ENCODE peak calls at places on chromosomes 6 and 20, in four cellular contexts. N, Z, H and P are unnamed samples.

GRCh38 chr6:35359744-35360348 is 17.5 kb downstream of the PPARD start:
- DNase-seq in N (no peak), Z (peak; percentile 81), H (no peak), P (peak; percentile 67)

GRCh38 chr6:156131221-156131903 is 645.8 kb upstream of the ARID1B start:
- DNase-seq in N (no peak), Z (no peak), H (peak; percentile 13), P (no peak)

GRCh38 chr20:7728373-7728772 is 211.9 kb downstream of the HAO1 start:
- DNase-seq in N (no peak), Z (no peak), H (no peak), P (peak; percentile 80)

GRCh38 chr6:125939796-125940195 is 16.8 kb upstream of the HINT3 start:
- DNase-seq in N (no peak), Z (no peak), H (no peak), P (no peak)

GRCh38 chr6:151093706-151094105 is 146.1 kb upstream of the AKAP12 start:
- DNase-seq in N (no peak), Z (no peak), H (no peak), P (no peak)

GRCh38 chr6:13872681-13873080 is 52.1 kb upstream of the RNF182 start:
- DNase-seq in N (no peak), Z (no peak), H (no peak), P (no peak)

GRCh38 chr6:35234901-35235300 is 21.1 kb downstream of the SCUBE3 start:
- DNase-seq in N (no peak), Z (no peak), H (no peak), P (no peak)

GRCh38 chr20:41889125-41889870 is 271.1 kb upstream of the CHD6 start:
- DNase-seq in N (no peak), Z (peak; percentile 1), H (no peak), P (peak; percentile 2)

GRCh38 chr6:14524319-14524718 is 406.7 kb downstream of the CD83 start:
- DNase-seq in N (no peak), Z (no peak), H (no peak), P (no peak)

GRCh38 chr6:134821914-134822862 is 127.7 kb downstream of the ALDH8A1 start:
- DNase-seq in N (no peak), Z (no peak), H (no peak), P (no peak)

GRCh38 chr6:14305131-14305530 is 187.6 kb downstream of the CD83 start:
- DNase-seq in N (no peak), Z (no peak), H (no peak), P (peak; percentile 97)

GRCh38 chr6:11142296-11143027 is 30.9 kb upstream of the ERVFRD-1 start:
- DNase-seq in N (no peak), Z (no peak), H (no peak), P (peak; percentile 4)

GRCh38 chr6:150078788-150079187 is 9.9 kb upstream of the ULBP3 start:
- DNase-seq in N (no peak), Z (no peak), H (no peak), P (peak; percentile 83)

GRCh38 chr20:3654326-3655031 is 8.7 kb downstream of the GFRA4 start:
- DNase-seq in N (no peak), Z (no peak), H (no peak), P (no peak)

GRCh38 chr6:130885392-130886192 is 58.4 kb downstream of the SMLR1 start:
- DNase-seq in N (peak; percentile 62), Z (peak; percentile 67), H (peak; percentile 51), P (peak; percentile 82)

GRCh38 chr6:163962627-163963117 is 548.2 kb downstream of the QKI start:
- DNase-seq in N (no peak), Z (no peak), H (no peak), P (no peak)

GRCh38 chr6:34537922-34538550 is 18.1 kb downstream of the SPDEF start:
- DNase-seq in N (no peak), Z (no peak), H (no peak), P (no peak)

GRCh38 chr20:2084703-2085102 is 16.9 kb upstream of the STK35 start:
- DNase-seq in N (no peak), Z (no peak), H (no peak), P (peak; percentile 58)

GRCh38 chr6:134123666-134124208 is 71.3 kb upstream of the SLC2A12 start:
- DNase-seq in N (peak; percentile 11), Z (no peak), H (no peak), P (peak; percentile 89)

GRCh38 chr6:2485116-2485515 is 239.7 kb upstream of the GMDS start:
- DNase-seq in N (no peak), Z (no peak), H (no peak), P (no peak)

GRCh38 chr20:62719250-62719945 is 10.8 kb downstream of the NTSR1 start:
- DNase-seq in N (no peak), Z (no peak), H (no peak), P (no peak)

GRCh38 chr6:1515280-1515679 is 94.4 kb upstream of the FOXC1 start:
- DNase-seq in N (no peak), Z (no peak), H (no peak), P (no peak)

GRCh38 chr20:35517125-35517524 is 12.3 kb downstream of the C20orf173 start:
- DNase-seq in N (no peak), Z (no peak), H (no peak), P (no peak)

GRCh38 chr6:35368038-35368887 is 25.9 kb downstream of the PPARD start:
- DNase-seq in N (no peak), Z (no peak), H (peak; percentile 50), P (peak; percentile 64)

GRCh38 chr20:56925696-56926101 is 296.6 kb downstream of the TFAP2C start:
- DNase-seq in N (no peak), Z (no peak), H (no peak), P (no peak)

GRCh38 chr6:158157064-158157764 is 10.8 kb downstream of the SERAC1 start:
- DNase-seq in N (no peak), Z (no peak), H (no peak), P (no peak)

GRCh38 chr6:10875026-10875425 is 6.8 kb downstream of the GCM2 start:
- DNase-seq in N (no peak), Z (no peak), H (no peak), P (no peak)

GRCh38 chr6:107246249-107246971 is 131.1 kb upstream of the BEND3 start:
- DNase-seq in N (no peak), Z (no peak), H (no peak), P (no peak)

GRCh38 chr6:71404145-71404966 is 115.7 kb downstream of the OGFRL1 start:
- DNase-seq in N (no peak), Z (no peak), H (no peak), P (peak; percentile 76)

GRCh38 chr20:4152696-4153235 is 137.4 kb upstream of the RNF24 start:
- DNase-seq in N (no peak), Z (no peak), H (no peak), P (no peak)

GRCh38 chr6:2611092-2611491 is 139.6 kb downstream of the MYLK4 start:
- DNase-seq in N (no peak), Z (no peak), H (no peak), P (peak; percentile 55)

GRCh38 chr6:143270026-143270425 is 180.5 kb downstream of the ADAT2 start:
- DNase-seq in N (no peak), Z (no peak), H (no peak), P (no peak)

GRCh38 chr6:135325624-135326424 is 144.7 kb downstream of the MYB start:
- DNase-seq in N (no peak), Z (no peak), H (no peak), P (peak; percentile 62)

GRCh38 chr20:48238326-48238725 is 453.0 kb upstream of the SULF2 start:
- DNase-seq in N (no peak), Z (no peak), H (no peak), P (peak; percentile 8)

GRCh38 chr6:32840604-32841246 is 2.2 kb upstream of the TAP2 start:
- DNase-seq in N (no peak), Z (no peak), H (peak; percentile 35), P (no peak)